ENCODE peak calls at places on chromosome 14, in five cellular contexts. K is T-cell, X is NCI-H510A, S is OCI-LY7, O is nephron progenitor cell. L is an unnamed sample.

GRCh38 chr14:96091941-96092411 is 52.8 kb downstream of the C14orf132 start:
- DNase-seq in K (no peak), X (no peak), S (no peak), O (no peak), L (no peak)

GRCh38 chr14:64748521-64748920 is 44.3 kb downstream of the PLEKHG3 start:
- DNase-seq in K (no peak), X (no peak), S (no peak), O (no peak), L (no peak)

GRCh38 chr14:93533437-93533836 is 102.7 kb downstream of the UNC79 start:
- DNase-seq in K (no peak), X (no peak), S (no peak), O (no peak), L (no peak)

GRCh38 chr14:92254786-92255185 is 68.2 kb upstream of the SLC24A4 start:
- DNase-seq in K (no peak), X (no peak), S (no peak), O (peak; percentile 52), L (no peak)

GRCh38 chr14:73714656-73715081 is 485 bp upstream of the PNMA1 start:
- DNase-seq in K (no peak), X (no peak), S (no peak), O (no peak), L (no peak)

GRCh38 chr14:92726135-92726932 is 22.1 kb downstream of the LGMN start:
- DNase-seq in K (peak; percentile 17), X (no peak), S (no peak), O (no peak), L (no peak)

GRCh38 chr14:104239185-104239775 is 100.9 kb downstream of the KIF26A start:
- DNase-seq in K (no peak), X (no peak), S (no peak), O (no peak), L (no peak)

GRCh38 chr14:80215756-80216581 is 4.7 kb upstream of the DIO2 start:
- DNase-seq in K (no peak), X (no peak), S (no peak), O (no peak), L (no peak)

GRCh38 chr14:61145903-61146411 is 135.2 kb downstream of the TMEM30B start:
- DNase-seq in K (no peak), X (no peak), S (no peak), O (no peak), L (no peak)

GRCh38 chr14:73426877-73427276 is 31.5 kb downstream of the NUMB start:
- DNase-seq in K (no peak), X (no peak), S (no peak), O (no peak), L (peak; percentile 6)

GRCh38 chr14:60348211-60348610 is 99.2 kb downstream of the PPM1A start:
- DNase-seq in K (no peak), X (peak; percentile 9), S (peak; percentile 88), O (no peak), L (no peak)

GRCh38 chr14:35167496-35167895 is 45.1 kb downstream of the PRORP start:
- DNase-seq in K (no peak), X (no peak), S (no peak), O (no peak), L (no peak)

GRCh38 chr14:44887596-44887955 is 74.2 kb downstream of the KLHL28 start:
- DNase-seq in K (no peak), X (no peak), S (no peak), O (no peak), L (no peak)

L was measured in KBM-7.